ENCODE peak calls at places on chromosomes 4 and X, in seven cellular contexts. E is spleen, B is lung, H is fibroblast of lung, R is mammary epithelial cell, K is AG04449, N is dorsolateral prefrontal cortex. T is an unnamed sample.

GRCh38 chr4:168784786-168785461 is 225.1 kb downstream of the CBR4 start:
- DNase-seq in K (no peak), N (no peak), E (no peak), B (no peak), R (peak; percentile 95), H (no peak), T (no peak)

GRCh38 chrX:24494544-24495113 is 29.5 kb downstream of the PDK3 start:
- DNase-seq in H (peak; percentile 73), R (peak; percentile 81), N (no peak), E (no peak), B (no peak), K (peak; percentile 24), T (no peak)

GRCh38 chr4:170091069-170091696 is 1.4 kb upstream of the AADAT start:
- DNase-seq in K (no peak), R (no peak), E (no peak), H (no peak), B (no peak), N (no peak), T (no peak)

GRCh38 chr4:152100378-152101201 is 339.8 kb upstream of the GATB start:
- DNase-seq in H (no peak), E (peak; percentile 84), N (no peak), K (no peak), B (no peak), R (peak; percentile 37), T (no peak)

GRCh38 chr4:37812713-37813112 is 13.8 kb upstream of the PGM2 start:
- DNase-seq in R (no peak), K (no peak), E (no peak), H (peak; percentile 70), N (no peak), B (no peak), T (no peak)

GRCh38 chrX:28659269-28659668 is 72.0 kb downstream of the IL1RAPL1 start:
- DNase-seq in N (no peak), H (no peak), R (no peak), B (no peak), K (no peak), E (no peak), T (no peak)

GRCh38 chr4:3042226-3042625 is 32.1 kb downstream of the HTT-AS start:
- DNase-seq in K (no peak), H (no peak), N (no peak), R (no peak), B (no peak), E (peak; percentile 68), T (no peak)

GRCh38 chr4:186481998-186482790 is 73.2 kb downstream of the MTNR1A start:
- DNase-seq in H (no peak), E (no peak), N (no peak), R (no peak), K (no peak), B (no peak), T (no peak)

GRCh38 chrX:38170556-38170955 is 50.1 kb downstream of the SRPX start:
- DNase-seq in N (no peak), H (no peak), B (no peak), K (no peak), R (no peak), E (no peak), T (no peak)

GRCh38 chr4:146243141-146243882 is 29.0 kb downstream of the REELD1 start:
- DNase-seq in R (no peak), N (no peak), H (no peak), B (no peak), E (peak; percentile 84), K (no peak), T (no peak)

GRCh38 chr4:22502895-22503814 is 12.7 kb downstream of the ADGRA3 start:
- DNase-seq in K (no peak), B (no peak), R (peak; percentile 57), E (no peak), H (no peak), N (no peak), T (no peak)

GRCh38 chrX:41108007-41108683 is 22.9 kb downstream of the USP9X start:
- DNase-seq in H (no peak), R (peak; percentile 20), K (no peak), E (no peak), N (no peak), B (no peak), T (no peak)

DNA sequence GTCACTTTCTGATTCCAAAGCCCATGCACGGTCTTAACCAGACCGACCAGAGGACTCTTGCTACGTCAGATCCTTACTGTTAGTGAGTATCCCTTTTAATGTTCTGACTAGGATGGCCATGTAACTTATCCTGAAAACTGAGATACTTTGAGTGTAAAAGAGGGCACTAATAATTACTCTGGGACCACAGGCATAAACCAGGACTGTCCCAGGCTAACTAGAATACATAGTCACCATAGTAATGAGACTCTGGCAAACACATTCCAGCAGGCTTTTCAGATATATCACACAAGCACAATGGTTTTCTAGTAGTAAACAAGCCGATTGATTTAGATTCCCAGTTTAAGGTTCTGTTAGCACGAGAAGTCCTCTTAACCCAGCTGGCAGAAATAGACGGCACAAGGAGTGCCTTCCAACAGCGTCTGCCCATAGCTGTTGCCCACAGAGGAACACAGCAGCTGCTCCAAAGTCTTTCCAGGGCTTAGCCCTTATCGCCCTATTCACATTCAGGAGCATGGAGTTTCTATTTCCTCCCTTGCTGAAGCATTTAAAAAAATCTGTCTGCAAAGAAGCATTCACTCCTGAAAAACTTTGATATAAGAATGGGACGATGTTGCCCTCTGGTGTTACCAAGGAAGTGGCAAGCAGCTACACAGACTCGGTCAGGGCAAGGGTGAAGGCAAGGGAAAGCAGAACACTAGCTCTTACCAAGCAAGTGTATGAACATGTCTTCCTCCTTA is 92.4 kb downstream of the CXCL13 start:
- DNase-seq in N (no peak), K (peak; percentile 24), E (no peak), B (peak; percentile 33), R (peak; percentile 64), H (peak; percentile 85), T (no peak)
- TF ChIP-seq CTCF in N (peak; percentile 47), K (peak; percentile 56), E (peak; percentile 25), B (no peak), R (peak; percentile 63), H (peak; percentile 58), T (peak; percentile 78)

GRCh38 chr4:174521800-174522182 is 497 bp downstream of the HPGD start:
- DNase-seq in R (peak; percentile 22), N (no peak), E (peak; percentile 74), K (no peak), H (no peak), B (peak; percentile 30), T (no peak)
- TF ChIP-seq CTCF in R (no peak), N (no peak), E (no peak), K (no peak), H (no peak), B (no peak), T (no peak)

GRCh38 chr4:138092060-138092459 is 150.1 kb downstream of the SLC7A11 start:
- DNase-seq in H (no peak), N (no peak), R (no peak), B (no peak), K (no peak), E (no peak), T (no peak)

GRCh38 chr4:138088449-138089208 is 153.5 kb downstream of the SLC7A11 start:
- DNase-seq in H (no peak), K (no peak), R (no peak), B (no peak), N (no peak), E (peak; percentile 73), T (peak; percentile 91)

GRCh38 chr4:138090918-138091659 is 151.1 kb downstream of the SLC7A11 start:
- DNase-seq in H (no peak), B (no peak), R (no peak), K (no peak), E (no peak), N (no peak), T (no peak)

GRCh38 chr4:138087181-138087714 is 154.9 kb downstream of the SLC7A11 start:
- DNase-seq in R (no peak), B (no peak), E (no peak), H (no peak), N (no peak), K (no peak), T (no peak)

DNA sequence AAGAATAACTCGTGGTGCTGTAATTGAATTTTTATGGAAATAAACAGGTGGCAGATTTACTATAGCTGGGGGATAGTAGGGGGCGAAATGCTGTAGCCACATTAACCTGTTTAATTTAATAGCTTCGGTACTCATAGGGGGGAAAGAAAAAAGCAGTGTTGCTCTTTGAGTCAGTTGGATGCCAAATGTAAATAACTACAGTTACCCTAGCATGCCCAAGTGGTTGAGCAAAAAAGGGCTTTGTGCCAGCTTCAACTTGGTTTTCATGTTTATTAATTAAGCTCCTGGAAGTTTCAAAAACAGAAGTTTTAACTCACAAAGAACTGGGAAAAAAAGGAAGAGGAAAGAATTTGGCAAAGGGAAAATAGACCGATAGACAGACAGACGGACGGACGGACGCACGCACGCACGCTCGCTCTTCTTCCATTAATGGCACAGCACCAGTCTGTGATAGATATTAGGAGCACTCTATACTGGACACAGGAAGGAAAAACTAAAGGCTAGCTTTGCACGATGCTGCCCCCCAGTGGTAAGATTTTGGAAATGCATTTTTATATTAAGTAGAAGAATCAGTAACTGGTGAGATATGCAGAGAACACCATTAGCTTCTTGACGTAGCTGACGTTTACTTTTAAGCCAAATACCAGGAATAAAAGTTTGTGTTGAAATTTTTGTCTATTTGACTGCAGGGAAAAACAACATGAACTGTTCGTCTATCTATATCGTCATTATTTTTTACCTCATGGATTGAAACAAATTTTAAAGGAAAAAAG is 151.8 kb downstream of the SLC7A11 start:
- DNase-seq in E (no peak), H (peak; percentile 88), K (no peak), B (peak; percentile 63), R (peak; percentile 75), N (peak; percentile 38), T (no peak)
- TF ChIP-seq CTCF in E (peak; percentile 72), H (peak; percentile 67), K (peak; percentile 45), B (peak; percentile 42), R (peak; percentile 67), N (peak; percentile 72), T (peak; percentile 92)

DNA sequence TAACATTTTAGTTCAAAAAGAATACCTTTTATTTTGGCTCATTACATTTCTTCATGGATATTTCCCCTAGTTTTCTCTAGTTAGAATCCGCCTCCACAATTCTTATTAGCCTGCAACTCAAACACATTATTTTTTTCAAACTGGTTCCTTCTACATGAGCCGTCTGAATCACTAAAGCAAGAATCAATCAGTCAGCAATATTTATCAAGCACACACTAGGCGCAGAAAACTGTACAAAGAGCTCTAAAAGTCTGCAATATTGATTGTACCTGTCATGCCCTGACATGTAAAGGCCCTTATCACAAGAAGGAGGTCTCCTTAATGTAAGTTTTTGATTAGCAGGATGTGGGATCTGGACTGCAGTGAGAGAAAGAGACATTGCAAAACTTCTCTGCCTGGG is 94.8 kb upstream of the CENPE start:
- DNase-seq in N (no peak), E (no peak), R (no peak), H (no peak), B (no peak), K (no peak), T (no peak)
- TF ChIP-seq CTCF in N (no peak), E (no peak), R (no peak), H (no peak), B (no peak), K (no peak), T (no peak)